ENCODE peak calls at places on chromosomes 11 and 22, in four cellular contexts. One of them, this sample, is unnamed.

GRCh38 chr11:12719221-12719620 is 45.0 kb downstream of the TEAD1 start:
- DNase-seq in GM12878: no peak
- DNase-seq in GM12891: no peak
- DNase-seq in K562: no peak
- DNase-seq in this sample: no peak

GRCh38 chr11:58579192-58580129 is 598 bp downstream of the ZFP91 start:
- DNase-seq in GM12891: peak
- DNase-seq in K562: peak
- DNase-seq in GM12878: no peak
- DNase-seq in this sample: peak

GRCh38 chr11:46293616-46294015 is 16.2 kb downstream of the CREB3L1 start:
- DNase-seq in GM12878: no peak
- DNase-seq in GM12891: no peak
- DNase-seq in K562: peak
- DNase-seq in this sample: no peak

GRCh38 chr11:123426766-123427165 is 3.3 kb upstream of the GRAMD1B start:
- DNase-seq in GM12891: no peak
- DNase-seq in GM12878: no peak
- DNase-seq in K562: no peak
- DNase-seq in this sample: no peak

GRCh38 chr11:101617735-101618332 is 34.0 kb upstream of the TRPC6 start:
- DNase-seq in GM12891: no peak
- DNase-seq in GM12878: no peak
- DNase-seq in K562: no peak
- DNase-seq in this sample: no peak

GRCh38 chr11:67998150-67999045 is 5.5 kb downstream of the UNC93B1 start:
- DNase-seq in GM12891: no peak
- DNase-seq in GM12878: no peak
- DNase-seq in K562: no peak
- DNase-seq in this sample: no peak

GRCh38 chr11:128508785-128509518 is 78.4 kb downstream of the ETS1 start:
- DNase-seq in K562: no peak
- DNase-seq in GM12891: no peak
- DNase-seq in GM12878: no peak
- DNase-seq in this sample: no peak

GRCh38 chr22:36334838-36335603 is 52.7 kb downstream of the MYH9 start:
- DNase-seq in K562: peak
- DNase-seq in GM12878: no peak
- DNase-seq in GM12891: no peak
- DNase-seq in this sample: peak

GRCh38 chr11:114219559-114220349 is 76.4 kb upstream of the NNMT start:
- DNase-seq in GM12891: no peak
- DNase-seq in K562: peak
- DNase-seq in GM12878: no peak
- DNase-seq in this sample: no peak

GRCh38 chr11:120547301-120547700 is 35.8 kb downstream of the GRIK4 start:
- DNase-seq in GM12891: no peak
- DNase-seq in K562: no peak
- DNase-seq in GM12878: no peak
- DNase-seq in this sample: no peak

GRCh38 chr11:88399171-88399570 is 61.6 kb upstream of the CTSC start:
- DNase-seq in K562: no peak
- DNase-seq in GM12891: no peak
- DNase-seq in GM12878: no peak
- DNase-seq in this sample: no peak

GRCh38 chr11:113401718-113402117 is 14.1 kb downstream of the ANKK1 start:
- DNase-seq in GM12891: no peak
- DNase-seq in K562: no peak
- DNase-seq in GM12878: no peak
- DNase-seq in this sample: no peak

GRCh38 chr11:100932474-100933100 is 197.0 kb downstream of the PGR start:
- DNase-seq in GM12891: no peak
- DNase-seq in K562: peak
- DNase-seq in GM12878: no peak
- DNase-seq in this sample: no peak

GRCh38 chr22:45889093-45889538 is 87.8 kb downstream of the WNT7B start:
- DNase-seq in K562: no peak
- DNase-seq in GM12891: no peak
- DNase-seq in GM12878: no peak
- DNase-seq in this sample: no peak

GRCh38 chr22:46655861-46656608 is 35.8 kb downstream of the GRAMD4 start:
- DNase-seq in GM12891: no peak
- DNase-seq in GM12878: no peak
- DNase-seq in K562: no peak
- DNase-seq in this sample: no peak

GRCh38 chr11:65437436-65438227 is 15.0 kb downstream of the NEAT1 start:
- DNase-seq in K562: no peak
- DNase-seq in GM12891: no peak
- DNase-seq in GM12878: no peak
- DNase-seq in this sample: no peak

GRCh38 chr11:65429724-65430405 is 7.3 kb downstream of the NEAT1 start:
- DNase-seq in GM12891: no peak
- DNase-seq in K562: peak
- DNase-seq in GM12878: no peak
- DNase-seq in this sample: peak

GRCh38 chr22:36185828-36186624 is 15.6 kb downstream of the APOL4 start:
- DNase-seq in GM12878: no peak
- DNase-seq in K562: no peak
- DNase-seq in GM12891: no peak
- DNase-seq in this sample: no peak

GRCh38 chr22:47591709-47592108 is 829.3 kb downstream of the TBC1D22A start:
- DNase-seq in GM12891: no peak
- DNase-seq in K562: no peak
- DNase-seq in GM12878: no peak
- DNase-seq in this sample: no peak

GRCh38 chr11:57364851-57365660 is 15.9 kb downstream of the PRG3 start:
- DNase-seq in GM12891: no peak
- DNase-seq in GM12878: no peak
- DNase-seq in K562: no peak
- DNase-seq in this sample: no peak

GRCh38 chr11:57373146-57373545 is 7.8 kb downstream of the PRG3 start:
- DNase-seq in K562: no peak
- DNase-seq in GM12878: no peak
- DNase-seq in GM12891: no peak
- DNase-seq in this sample: no peak

GRCh38 chr11:57375490-57375889 is 5.5 kb downstream of the PRG3 start:
- DNase-seq in K562: no peak
- DNase-seq in GM12891: no peak
- DNase-seq in GM12878: no peak
- DNase-seq in this sample: no peak

GRCh38 chr11:57368106-57368826 is 12.7 kb downstream of the PRG3 start:
- DNase-seq in GM12878: no peak
- DNase-seq in GM12891: no peak
- DNase-seq in K562: peak
- DNase-seq in this sample: no peak

DNA sequence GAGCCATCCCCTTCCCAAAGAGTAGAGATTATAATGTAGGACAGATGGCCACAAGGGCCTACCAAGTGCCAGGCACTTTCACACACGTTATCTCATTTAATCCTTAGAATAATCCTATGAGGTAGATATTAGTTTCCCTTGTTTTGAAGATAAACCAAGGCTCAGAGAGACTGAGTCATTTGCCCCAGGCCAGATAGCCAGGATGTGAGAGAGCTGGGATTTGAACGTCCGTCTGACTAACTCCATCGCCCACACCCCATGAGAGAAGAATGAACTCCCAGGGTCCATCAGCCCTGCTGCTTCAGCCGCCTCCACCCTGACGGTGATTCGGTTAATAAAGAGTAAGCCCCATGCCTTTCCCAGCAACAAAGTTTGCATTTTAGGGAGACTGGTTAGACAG is 10.7 kb downstream of the PRG3 start:
- DNase-seq in GM12878: no peak
- DNase-seq in GM12891: no peak
- DNase-seq in K562: no peak
- DNase-seq in this sample: no peak
- TF ChIP-seq SPI1 in GM12878: no peak
- TF ChIP-seq SPI1 in GM12891: no peak
- TF ChIP-seq SPI1 in K562: no peak
- TF ChIP-seq SPI1 in this sample: no peak

GRCh38 chr11:23494981-23495380 is 634.7 kb upstream of the CCDC179 start:
- DNase-seq in GM12891: no peak
- DNase-seq in K562: no peak
- DNase-seq in GM12878: no peak
- DNase-seq in this sample: no peak

GRCh38 chr11:23490557-23491235 is 630.4 kb upstream of the CCDC179 start:
- DNase-seq in GM12891: no peak
- DNase-seq in K562: no peak
- DNase-seq in GM12878: no peak
- DNase-seq in this sample: no peak
- TF ChIP-seq SPI1 in GM12891: no peak
- TF ChIP-seq SPI1 in K562: no peak
- TF ChIP-seq SPI1 in GM12878: no peak
- TF ChIP-seq SPI1 in this sample: no peak

DNA sequence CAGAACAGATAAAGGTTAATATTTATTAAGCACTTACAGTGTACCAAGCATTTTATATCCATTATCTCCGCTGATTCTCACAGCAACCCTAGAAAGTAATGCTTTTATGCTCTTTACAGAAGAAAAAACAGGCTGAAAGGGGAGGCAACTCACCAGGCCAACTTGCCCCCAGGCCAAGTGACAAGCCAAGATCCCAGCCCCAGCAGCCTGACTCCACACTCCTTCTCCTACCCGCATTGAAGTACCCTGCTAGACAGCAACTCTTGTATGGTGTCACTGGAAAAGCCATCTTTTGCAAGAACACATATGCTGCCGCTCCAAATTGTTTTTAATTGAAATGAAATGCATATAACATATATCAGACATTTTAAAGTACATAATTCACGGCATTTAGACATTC is 25.6 kb downstream of the SMCO4 start:
- DNase-seq in K562: no peak
- DNase-seq in GM12891: no peak
- DNase-seq in GM12878: no peak
- DNase-seq in this sample: no peak
- TF ChIP-seq SPI1 in K562: no peak
- TF ChIP-seq SPI1 in GM12891: no peak
- TF ChIP-seq SPI1 in GM12878: no peak
- TF ChIP-seq SPI1 in this sample: no peak

GRCh38 chr11:20042717-20043392 is 117.4 kb downstream of the DBX1 start:
- DNase-seq in K562: no peak
- DNase-seq in GM12891: no peak
- DNase-seq in GM12878: no peak
- DNase-seq in this sample: no peak
- TF ChIP-seq SPI1 in K562: no peak
- TF ChIP-seq SPI1 in GM12891: no peak
- TF ChIP-seq SPI1 in GM12878: no peak
- TF ChIP-seq SPI1 in this sample: no peak

GRCh38 chr11:69691449-69691848 is 12.4 kb downstream of the FGF19 start:
- DNase-seq in GM12878: no peak
- DNase-seq in GM12891: no peak
- DNase-seq in K562: peak
- DNase-seq in this sample: no peak
- TF ChIP-seq SPI1 in GM12878: no peak
- TF ChIP-seq SPI1 in GM12891: no peak
- TF ChIP-seq SPI1 in K562: no peak
- TF ChIP-seq SPI1 in this sample: no peak

GRCh38 chr11:47948137-47948536 is 32.2 kb upstream of the PTPRJ start:
- DNase-seq in K562: peak
- DNase-seq in GM12878: no peak
- DNase-seq in GM12891: no peak
- DNase-seq in this sample: no peak

GRCh38 chr11:47950396-47950795 is 30.0 kb upstream of the PTPRJ start:
- DNase-seq in GM12891: no peak
- DNase-seq in K562: no peak
- DNase-seq in GM12878: peak
- DNase-seq in this sample: no peak

GRCh38 chr11:47944555-47945128 is 35.7 kb upstream of the PTPRJ start:
- DNase-seq in K562: peak
- DNase-seq in GM12878: no peak
- DNase-seq in GM12891: no peak
- DNase-seq in this sample: no peak

GRCh38 chr11:47943721-47944554 is 36.4 kb upstream of the PTPRJ start:
- DNase-seq in K562: peak
- DNase-seq in GM12891: no peak
- DNase-seq in GM12878: no peak
- DNase-seq in this sample: no peak

GRCh38 chr11:47946682-47947575 is 33.4 kb upstream of the PTPRJ start:
- DNase-seq in GM12891: no peak
- DNase-seq in K562: peak
- DNase-seq in GM12878: no peak
- DNase-seq in this sample: peak
- TF ChIP-seq SPI1 in GM12891: no peak
- TF ChIP-seq SPI1 in K562: no peak
- TF ChIP-seq SPI1 in GM12878: no peak
- TF ChIP-seq SPI1 in this sample: no peak

DNA sequence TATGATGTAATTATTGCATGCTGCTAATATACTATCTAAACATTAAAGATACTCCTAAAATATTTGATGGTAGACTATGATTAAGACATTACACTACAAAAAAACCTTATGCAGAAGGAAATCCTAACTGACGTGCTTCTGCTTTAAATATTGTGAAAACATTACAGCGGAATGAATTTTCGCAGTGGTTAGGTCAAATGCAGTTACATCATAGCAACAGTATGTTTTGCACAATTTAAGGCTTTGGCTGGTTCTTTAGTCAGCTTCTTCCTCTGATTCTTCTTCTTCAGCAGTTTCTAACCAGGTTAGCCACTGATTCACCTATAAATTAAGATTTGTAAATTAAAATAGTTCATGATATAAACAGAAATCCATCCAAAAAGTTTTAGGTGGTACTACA is 11.2 kb downstream of the EIF4G2 start:
- DNase-seq in GM12878: no peak
- DNase-seq in K562: no peak
- DNase-seq in GM12891: no peak
- DNase-seq in this sample: no peak
- TF ChIP-seq SPI1 in GM12878: no peak
- TF ChIP-seq SPI1 in K562: no peak
- TF ChIP-seq SPI1 in GM12891: no peak
- TF ChIP-seq SPI1 in this sample: no peak

GRCh38 chr11:17783878-17784277 is 49.3 kb downstream of the KCNC1 start:
- DNase-seq in GM12891: no peak
- DNase-seq in GM12878: no peak
- DNase-seq in K562: no peak
- DNase-seq in this sample: no peak
- TF ChIP-seq SPI1 in GM12891: no peak
- TF ChIP-seq SPI1 in GM12878: no peak
- TF ChIP-seq SPI1 in K562: no peak
- TF ChIP-seq SPI1 in this sample: no peak

This sample was measured in HL-60.